ENCODE peak calls at places on chromosomes 5 and 9, in nine cellular contexts. K is adrenal gland; A is neural crest cell; L is activated naive CD4-positive, alpha-beta T cell treated with anti-CD3 and anti-CD28 coated beads, Interleukin-2, amount 10 ng/mL, durations not matched to agents 7 days and 5 days; Q is NCI-H510A treated with DMSO at 0.1 percent for 48 hours; W is fibroblast of the conjunctiva; X is substantia nigra; P is SHP77 treated with DMSO at 0.1 percent for 48 hours; J is Panc1. G is an unnamed sample.

GRCh38 chr5:96374653-96375052 is 58.4 kb downstream of the PCSK1 start:
- DNase-seq in K (no peak), A (no peak), L (no peak), Q (no peak), W (no peak), X (no peak), P (no peak), J (no peak), G (no peak)

GRCh38 chr5:38249812-38250211 is 8.5 kb upstream of the EGFLAM start:
- DNase-seq in K (no peak), A (no peak), L (no peak), Q (no peak), W (no peak), X (no peak), P (no peak), J (no peak), G (no peak)

GRCh38 chr5:78731884-78732283 is 83.3 kb upstream of the LHFPL2 start:
- DNase-seq in K (no peak), A (no peak), L (no peak), Q (no peak), W (no peak), X (no peak), P (no peak), J (no peak), G (no peak)

GRCh38 chr9:99019523-99020331 is 76.0 kb downstream of the COL15A1 start:
- DNase-seq in K (no peak), A (no peak), L (no peak), Q (no peak), W (peak), X (no peak), P (no peak), J (peak), G (no peak)

GRCh38 chr5:57939335-57939734 is 456.7 kb upstream of the ACTBL2 start:
- DNase-seq in K (no peak), A (no peak), L (no peak), Q (no peak), W (no peak), X (no peak), P (no peak), J (no peak), G (no peak)

GRCh38 chr9:133814586-133815090 is 76.5 kb upstream of the SARDH start:
- DNase-seq in K (no peak), A (no peak), L (no peak), Q (no peak), W (no peak), X (no peak), P (no peak), J (no peak), G (no peak)

GRCh38 chr9:108933231-108933630 is 693 bp downstream of the ELP1 start:
- DNase-seq in K (peak), A (no peak), L (no peak), Q (no peak), W (no peak), X (no peak), P (no peak), J (no peak), G (no peak)

GRCh38 chr5:149130121-149130931 is 11.0 kb upstream of the ABLIM3 start:
- DNase-seq in K (no peak), A (no peak), L (no peak), Q (no peak), W (no peak), X (no peak), P (no peak), J (no peak), G (no peak)

GRCh38 chr5:142290574-142291299 is 34.1 kb downstream of the SPRY4 start:
- DNase-seq in K (no peak), A (no peak), L (no peak), Q (peak), W (no peak), X (no peak), P (peak), J (no peak), G (no peak)

GRCh38 chr9:133112361-133113026 is 8.5 kb downstream of the RALGDS start:
- DNase-seq in K (peak), A (no peak), L (no peak), Q (no peak), W (no peak), X (no peak), P (no peak), J (no peak), G (peak)